ENCODE peak calls at places on chromosomes 6 and 20, in five cellular contexts. One of them, this sample, is unnamed.

GRCh38 chr20:2261105-2261504 is 34.7 kb upstream of the TGM3 start:
- DNase-seq in endothelial cell: no peak
- DNase-seq in BE2C: no peak
- DNase-seq in activated B cell treated with CpG ODN at 0.5 μM for 24 hours: no peak
- DNase-seq in mucosa of descending colon: peak; percentile 74
- DNase-seq in this sample: peak; percentile 2

GRCh38 chr20:56833427-56833826 is 204.3 kb downstream of the TFAP2C start:
- DNase-seq in mucosa of descending colon: no peak
- DNase-seq in endothelial cell: no peak
- DNase-seq in BE2C: no peak
- DNase-seq in activated B cell treated with CpG ODN at 0.5 μM for 24 hours: no peak
- DNase-seq in this sample: no peak

GRCh38 chr6:156963712-156964700 is 186.8 kb downstream of the ARID1B start:
- DNase-seq in mucosa of descending colon: no peak
- DNase-seq in endothelial cell: no peak
- DNase-seq in activated B cell treated with CpG ODN at 0.5 μM for 24 hours: no peak
- DNase-seq in BE2C: no peak
- DNase-seq in this sample: no peak

GRCh38 chr6:83707829-83708545 is 914 bp downstream of the SNAP91 start:
- DNase-seq in endothelial cell: peak; percentile 9
- DNase-seq in activated B cell treated with CpG ODN at 0.5 μM for 24 hours: no peak
- DNase-seq in BE2C: peak; percentile 71
- DNase-seq in mucosa of descending colon: peak; percentile 48
- DNase-seq in this sample: no peak

GRCh38 chr6:154086510-154086909 is 47.5 kb downstream of the OPRM1 start:
- DNase-seq in endothelial cell: no peak
- DNase-seq in BE2C: no peak
- DNase-seq in activated B cell treated with CpG ODN at 0.5 μM for 24 hours: no peak
- DNase-seq in mucosa of descending colon: no peak
- DNase-seq in this sample: no peak

GRCh38 chr6:135300576-135300975 is 119.5 kb downstream of the MYB start:
- DNase-seq in activated B cell treated with CpG ODN at 0.5 μM for 24 hours: no peak
- DNase-seq in BE2C: no peak
- DNase-seq in mucosa of descending colon: no peak
- DNase-seq in endothelial cell: no peak
- DNase-seq in this sample: no peak

GRCh38 chr6:7135755-7136154 is 28.0 kb downstream of the RREB1 start:
- DNase-seq in activated B cell treated with CpG ODN at 0.5 μM for 24 hours: no peak
- DNase-seq in mucosa of descending colon: no peak
- DNase-seq in endothelial cell: no peak
- DNase-seq in BE2C: no peak
- DNase-seq in this sample: no peak

GRCh38 chr6:87436435-87436834 is 28.7 kb downstream of the CFAP206 start:
- DNase-seq in endothelial cell: peak; percentile 68
- DNase-seq in mucosa of descending colon: no peak
- DNase-seq in activated B cell treated with CpG ODN at 0.5 μM for 24 hours: no peak
- DNase-seq in BE2C: no peak
- DNase-seq in this sample: peak; percentile 48

GRCh38 chr6:11938285-11938890 is 73.7 kb upstream of the HIVEP1 start:
- DNase-seq in endothelial cell: peak; percentile 54
- DNase-seq in mucosa of descending colon: no peak
- DNase-seq in activated B cell treated with CpG ODN at 0.5 μM for 24 hours: no peak
- DNase-seq in BE2C: no peak
- DNase-seq in this sample: no peak

GRCh38 chr20:7094438-7094997 is 327.0 kb downstream of the BMP2 start:
- DNase-seq in BE2C: peak; percentile 69
- DNase-seq in activated B cell treated with CpG ODN at 0.5 μM for 24 hours: no peak
- DNase-seq in mucosa of descending colon: no peak
- DNase-seq in endothelial cell: peak; percentile 68
- DNase-seq in this sample: peak; percentile 60

GRCh38 chr6:56996401-56996800 is 41.5 kb downstream of the BEND6 start:
- DNase-seq in mucosa of descending colon: no peak
- DNase-seq in BE2C: no peak
- DNase-seq in activated B cell treated with CpG ODN at 0.5 μM for 24 hours: no peak
- DNase-seq in endothelial cell: no peak
- DNase-seq in this sample: no peak

GRCh38 chr20:53808733-53809132 is 215.1 kb upstream of the ZNF217 start:
- DNase-seq in BE2C: no peak
- DNase-seq in endothelial cell: no peak
- DNase-seq in mucosa of descending colon: no peak
- DNase-seq in activated B cell treated with CpG ODN at 0.5 μM for 24 hours: no peak
- DNase-seq in this sample: no peak

GRCh38 chr20:63698739-63699465 is 2.5 kb downstream of the TNFRSF6B start:
- DNase-seq in activated B cell treated with CpG ODN at 0.5 μM for 24 hours: no peak
- DNase-seq in endothelial cell: peak; percentile 4
- DNase-seq in BE2C: peak; percentile 78
- DNase-seq in mucosa of descending colon: peak; percentile 77
- DNase-seq in this sample: peak; percentile 93

GRCh38 chr20:52972965-52973819 is 1.0 kb downstream of the TSHZ2 start:
- DNase-seq in mucosa of descending colon: peak; percentile 44
- DNase-seq in endothelial cell: peak; percentile 21
- DNase-seq in activated B cell treated with CpG ODN at 0.5 μM for 24 hours: no peak
- DNase-seq in BE2C: peak; percentile 54
- DNase-seq in this sample: peak; percentile 6

GRCh38 chr6:44682280-44682679 is 294.8 kb downstream of the CDC5L start:
- DNase-seq in endothelial cell: no peak
- DNase-seq in activated B cell treated with CpG ODN at 0.5 μM for 24 hours: no peak
- DNase-seq in BE2C: no peak
- DNase-seq in mucosa of descending colon: no peak
- DNase-seq in this sample: no peak
- TF ChIP-seq CTCF in endothelial cell: no peak
- TF ChIP-seq CTCF in activated B cell treated with CpG ODN at 0.5 μM for 24 hours: no peak
- TF ChIP-seq CTCF in BE2C: no peak
- TF ChIP-seq CTCF in mucosa of descending colon: no peak
- TF ChIP-seq CTCF in this sample: no peak

GRCh38 chr6:163146036-163146435 is 268.5 kb upstream of the QKI start:
- DNase-seq in activated B cell treated with CpG ODN at 0.5 μM for 24 hours: no peak
- DNase-seq in BE2C: no peak
- DNase-seq in endothelial cell: no peak
- DNase-seq in mucosa of descending colon: no peak
- DNase-seq in this sample: no peak
- TF ChIP-seq CTCF in activated B cell treated with CpG ODN at 0.5 μM for 24 hours: no peak
- TF ChIP-seq CTCF in BE2C: no peak
- TF ChIP-seq CTCF in endothelial cell: no peak
- TF ChIP-seq CTCF in mucosa of descending colon: no peak
- TF ChIP-seq CTCF in this sample: no peak

GRCh38 chr6:70956191-70956450 is 739 bp downstream of the B3GAT2 start:
- DNase-seq in activated B cell treated with CpG ODN at 0.5 μM for 24 hours: no peak
- DNase-seq in BE2C: no peak
- DNase-seq in mucosa of descending colon: no peak
- DNase-seq in endothelial cell: no peak
- DNase-seq in this sample: no peak
- TF ChIP-seq CTCF in activated B cell treated with CpG ODN at 0.5 μM for 24 hours: no peak
- TF ChIP-seq CTCF in BE2C: no peak
- TF ChIP-seq CTCF in mucosa of descending colon: no peak
- TF ChIP-seq CTCF in endothelial cell: peak; percentile 50
- TF ChIP-seq CTCF in this sample: no peak

GRCh38 chr6:138211048-138211581 is 7.2 kb downstream of the PBOV1 start:
- DNase-seq in BE2C: no peak
- DNase-seq in endothelial cell: no peak
- DNase-seq in activated B cell treated with CpG ODN at 0.5 μM for 24 hours: no peak
- DNase-seq in mucosa of descending colon: no peak
- DNase-seq in this sample: no peak
- TF ChIP-seq CTCF in BE2C: no peak
- TF ChIP-seq CTCF in endothelial cell: peak; percentile 28
- TF ChIP-seq CTCF in activated B cell treated with CpG ODN at 0.5 μM for 24 hours: no peak
- TF ChIP-seq CTCF in mucosa of descending colon: no peak
- TF ChIP-seq CTCF in this sample: no peak